ENCODE peak calls at places on chromosomes 2 and 18, in seven cellular contexts. A, E, S, I, M, N and X are unnamed samples.

GRCh38 chr2:43441195-43441594 is 154.6 kb downstream of the THADA start:
- DNase-seq in A (no peak), E (no peak), S (no peak), I (no peak), M (no peak), N (no peak), X (no peak)

GRCh38 chr2:170713280-170714155 is 1.6 kb upstream of the SP5 start:
- DNase-seq in A (peak; percentile 25), E (no peak), S (no peak), I (no peak), M (no peak), N (no peak), X (no peak)

GRCh38 chr18:36628435-36629094 is 200.2 kb downstream of the TPGS2 start:
- DNase-seq in A (no peak), E (no peak), S (no peak), I (no peak), M (no peak), N (peak; percentile 43), X (peak; percentile 63)

GRCh38 chr18:26777316-26778053 is 88.0 kb downstream of the AQP4 start:
- DNase-seq in A (no peak), E (no peak), S (no peak), I (no peak), M (no peak), N (no peak), X (no peak)

GRCh38 chr2:161586517-161587167 is 37.6 kb upstream of the SLC4A10 start:
- DNase-seq in A (no peak), E (no peak), S (peak; percentile 23), I (peak; percentile 56), M (no peak), N (no peak), X (peak; percentile 1)

GRCh38 chr2:150607471-150607870 is 120.0 kb upstream of the RND3 start:
- DNase-seq in A (no peak), E (no peak), S (no peak), I (peak; percentile 42), M (no peak), N (no peak), X (no peak)

GRCh38 chr2:239814136-239814916 is 210.8 kb downstream of the NDUFA10 start:
- DNase-seq in A (no peak), E (no peak), S (no peak), I (no peak), M (no peak), N (no peak), X (no peak)

GRCh38 chr2:8796878-8797550 is 40.4 kb downstream of the KIDINS220 start:
- DNase-seq in A (no peak), E (no peak), S (no peak), I (no peak), M (no peak), N (no peak), X (no peak)

GRCh38 chr2:16855183-16855582 is 189.5 kb upstream of the CYRIA start:
- DNase-seq in A (no peak), E (no peak), S (no peak), I (no peak), M (no peak), N (no peak), X (no peak)

GRCh38 chr2:120863661-120864320 is 128.1 kb downstream of the GLI2 start:
- DNase-seq in A (no peak), E (no peak), S (peak; percentile 45), I (no peak), M (no peak), N (no peak), X (no peak)

GRCh38 chr2:108377815-108378630 is at the start of gene SULT1C4:
- DNase-seq in A (peak; percentile 41), E (no peak), S (no peak), I (no peak), M (no peak), N (no peak), X (no peak)
- H3K4me3 ChIP-seq in A (peak within 1 kb of the TSS; percentile 28), E (no peak within 1 kb of the TSS), S (no peak within 1 kb of the TSS), I (no peak within 1 kb of the TSS), M (peak within 1 kb of the TSS; percentile 45), N (peak within 1 kb of the TSS; percentile 14), X (no peak within 1 kb of the TSS)

GRCh38 chr18:59061914-59062642 is 77.6 kb upstream of the SEC11C start:
- DNase-seq in A (no peak), E (no peak), S (no peak), I (no peak), M (no peak), N (no peak), X (no peak)

GRCh38 chr18:59063912-59064311 is 75.8 kb upstream of the SEC11C start:
- DNase-seq in A (no peak), E (no peak), S (no peak), I (no peak), M (no peak), N (no peak), X (no peak)

GRCh38 chr18:59065684-59066083 is 74.0 kb upstream of the SEC11C start:
- DNase-seq in A (no peak), E (no peak), S (no peak), I (no peak), M (no peak), N (no peak), X (no peak)

GRCh38 chr18:59062643-59063006 is 77.1 kb upstream of the SEC11C start:
- DNase-seq in A (no peak), E (no peak), S (no peak), I (no peak), M (no peak), N (no peak), X (no peak)

DNA sequence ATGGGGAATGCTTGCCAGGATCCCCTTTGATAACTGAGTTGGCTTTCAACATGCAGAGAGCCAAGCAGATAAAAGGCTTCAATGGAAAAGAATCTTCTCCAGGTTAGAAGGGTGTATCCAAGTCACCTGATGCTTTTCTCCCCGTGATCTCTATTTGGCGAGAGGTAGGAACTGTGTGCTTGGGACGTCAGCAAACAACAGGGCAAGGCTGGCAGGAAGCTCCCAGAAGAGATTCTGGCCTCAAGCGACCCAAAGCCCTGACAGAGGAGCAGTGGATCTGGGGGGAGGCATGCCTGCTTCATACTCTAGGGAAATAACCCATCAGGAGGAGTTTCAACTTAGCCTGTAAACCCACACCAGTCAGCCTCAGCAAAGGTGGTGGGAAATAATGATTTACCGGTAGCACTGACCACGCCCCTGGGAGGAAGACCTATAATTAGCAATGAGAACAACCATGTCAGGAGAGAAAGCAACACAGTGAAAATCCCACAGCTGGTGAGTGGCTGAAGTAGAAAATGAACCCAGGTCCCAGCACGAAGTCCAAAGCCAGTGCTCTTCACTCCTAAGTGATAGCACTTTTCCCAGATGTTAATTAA is 76.3 kb upstream of the SEC11C start:
- DNase-seq in A (no peak), E (no peak), S (no peak), I (no peak), M (no peak), N (no peak), X (no peak)
- TF ChIP-seq CTCF in A (no peak), E (no peak), S (no peak), I (no peak), M (no peak), N (no peak), X (no peak)

DNA sequence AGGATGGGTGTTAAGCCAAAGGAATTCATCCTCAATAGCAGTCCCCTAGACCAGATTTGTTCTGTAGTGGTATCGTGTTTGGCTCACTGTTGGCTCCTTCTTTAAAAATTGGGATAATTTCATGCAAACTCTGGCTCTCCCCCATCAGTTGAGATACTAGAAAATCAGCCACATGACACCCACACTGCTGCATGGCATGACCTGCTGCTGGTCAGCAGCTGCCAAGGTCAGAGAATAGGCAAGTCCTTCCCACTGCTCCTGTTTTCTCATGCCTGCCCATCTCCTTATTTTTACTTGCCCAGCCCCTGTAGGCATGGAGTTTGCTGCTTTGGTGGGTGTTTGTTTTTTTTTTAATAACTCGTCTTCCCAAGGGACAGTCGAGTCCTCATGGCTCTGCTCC is 1.0 kb upstream of the SNRNP200 start:
- DNase-seq in A (no peak), E (no peak), S (no peak), I (no peak), M (no peak), N (no peak), X (no peak)
- H3K4me3 ChIP-seq in A (peak overlapping the region; percentile 74), E (peak overlapping the region; percentile 84), S (peak overlapping the region; percentile 77), I (peak overlapping the region; percentile 94), M (peak overlapping the region; percentile 91), N (peak overlapping the region; percentile 99), X (peak overlapping the region; percentile 100)

GRCh38 chr2:78980871-78981270 is 44.6 kb upstream of the REG3G start:
- DNase-seq in A (no peak), E (no peak), S (no peak), I (peak; percentile 50), M (no peak), N (no peak), X (no peak)

GRCh38 chr2:78982638-78983330 is 42.7 kb upstream of the REG3G start:
- DNase-seq in A (no peak), E (no peak), S (no peak), I (no peak), M (no peak), N (no peak), X (no peak)

GRCh38 chr2:78977661-78978145 is 47.8 kb upstream of the REG3G start:
- DNase-seq in A (no peak), E (no peak), S (no peak), I (no peak), M (no peak), N (no peak), X (no peak)

GRCh38 chr2:78978340-78978739 is 47.2 kb upstream of the REG3G start:
- DNase-seq in A (no peak), E (no peak), S (no peak), I (no peak), M (no peak), N (no peak), X (no peak)

DNA sequence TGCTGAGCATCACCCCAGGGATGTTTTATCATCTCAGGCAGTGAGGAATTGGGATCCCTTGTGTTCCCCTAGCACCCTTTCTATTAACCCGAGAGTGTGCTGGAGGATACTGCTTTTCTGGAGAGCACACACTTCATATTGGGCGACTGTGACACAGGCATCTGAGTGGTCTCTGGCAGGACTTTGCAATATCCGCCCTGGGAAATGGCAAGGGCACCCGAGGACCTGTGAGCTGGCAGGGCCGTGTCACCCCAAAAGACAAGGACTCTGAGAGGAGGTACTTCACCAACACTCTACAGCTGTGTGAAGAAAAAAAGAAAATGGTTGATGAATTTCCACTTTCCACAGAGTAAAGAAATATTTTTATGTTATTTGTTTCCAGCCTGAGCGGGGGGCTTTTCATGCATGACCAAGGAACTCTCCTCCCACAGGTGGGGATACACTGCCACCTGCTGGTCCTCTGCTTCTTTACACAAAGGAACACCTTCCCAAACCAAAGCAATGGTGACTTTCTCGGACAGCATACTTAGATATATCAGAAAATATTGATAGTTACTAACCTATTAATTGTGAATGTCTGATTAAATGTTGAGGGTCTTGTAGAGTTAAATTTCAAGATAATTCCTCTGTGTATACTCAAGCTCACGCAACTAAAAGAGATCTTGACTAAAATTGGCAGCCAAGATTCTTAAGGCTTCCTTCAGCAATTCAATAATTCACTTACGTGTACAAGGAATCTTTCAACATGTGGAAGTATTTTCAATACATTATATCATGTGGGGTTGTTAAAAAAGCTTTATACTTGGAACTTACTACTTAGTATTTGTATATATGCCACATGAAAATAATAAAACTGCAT is 45.9 kb upstream of the REG3G start:
- DNase-seq in A (peak; percentile 53), E (no peak), S (no peak), I (peak; percentile 88), M (peak; percentile 48), N (no peak), X (no peak)
- TF ChIP-seq CTCF in A (peak; percentile 81), E (no peak), S (no peak), I (peak; percentile 89), M (peak; percentile 88), N (peak; percentile 10), X (peak; percentile 35)